ENCODE peak calls at places on chromosomes 13 and 19, in seven cellular contexts. P, Z, B, O, G, S and Y are unnamed samples.

GRCh38 chr13:27080018-27080948 is 91.3 kb downstream of the USP12 start:
- DNase-seq in B (no peak), O (no peak), S (no peak), G (no peak), P (no peak), Z (no peak), Y (no peak)

GRCh38 chr13:22926176-22927007 is 254.4 kb upstream of the SGCG start:
- DNase-seq in P (peak), S (peak), Z (no peak), B (no peak), G (peak), O (no peak), Y (peak)

GRCh38 chr13:75310005-75310580 is 171.9 kb downstream of the TBC1D4 start:
- DNase-seq in O (no peak), S (no peak), G (no peak), P (no peak), Z (no peak), B (peak), Y (no peak)

GRCh38 chr13:48304132-48304876 is 753 bp downstream of the RB1 start:
- DNase-seq in B (peak), S (peak), Z (peak), O (no peak), P (peak), G (peak), Y (peak)

GRCh38 chr13:107642841-107643240 is 572.5 kb downstream of the LIG4 start:
- DNase-seq in G (no peak), Z (peak), S (no peak), P (no peak), B (no peak), O (no peak), Y (no peak)

GRCh38 chr13:45292176-45292575 is 48.8 kb downstream of the TPT1 start:
- DNase-seq in S (no peak), G (no peak), Z (no peak), P (no peak), O (no peak), B (no peak), Y (no peak)

GRCh38 chr13:31538067-31539042 is 201.0 kb upstream of the RXFP2 start:
- DNase-seq in P (no peak), S (no peak), O (no peak), G (no peak), B (peak), Z (peak), Y (no peak)

GRCh38 chr13:87128006-87128405 is 543.2 kb upstream of the SLITRK5 start:
- DNase-seq in S (no peak), P (no peak), Z (peak), O (no peak), B (peak), G (no peak), Y (no peak)

GRCh38 chr19:17706750-17707181 is 12.5 kb upstream of the MAP1S start:
- DNase-seq in Z (peak), B (no peak), S (peak), G (no peak), O (no peak), P (no peak), Y (peak)

GRCh38 chr19:57552432-57552831 is 7.2 kb downstream of the ZNF550 start:
- DNase-seq in G (no peak), P (no peak), Z (no peak), O (no peak), S (no peak), B (no peak), Y (no peak)

GRCh38 chr13:100024023-100024422 is 42.4 kb downstream of the ZIC2 start:
- DNase-seq in B (no peak), G (no peak), S (no peak), O (no peak), P (no peak), Z (no peak), Y (no peak)

GRCh38 chr13:94234766-94235165 is 244.7 kb downstream of the DCT start:
- DNase-seq in B (no peak), S (no peak), Z (no peak), P (no peak), G (no peak), O (no peak), Y (no peak)

GRCh38 chr19:2410023-2410422 is 17.4 kb downstream of the TIMM13 start:
- DNase-seq in P (no peak), G (no peak), S (no peak), O (no peak), Z (no peak), B (no peak), Y (no peak)

GRCh38 chr13:20512042-20512683 is 13.5 kb downstream of the CRYL1 start:
- DNase-seq in G (no peak), P (no peak), Z (no peak), S (no peak), O (no peak), B (peak), Y (no peak)

GRCh38 chr19:40756502-40757110 is 5.6 kb downstream of the SNRPA start:
- DNase-seq in B (no peak), Z (no peak), S (no peak), P (no peak), G (no peak), O (no peak), Y (no peak)

GRCh38 chr13:50524540-50524939 is 319.0 kb downstream of the DLEU7 start:
- DNase-seq in O (no peak), G (no peak), B (no peak), Z (no peak), P (no peak), S (no peak), Y (no peak)

GRCh38 chr19:55340784-55341147 is 1.1 kb downstream of the KMT5C start:
- DNase-seq in G (no peak), B (peak), S (no peak), O (no peak), Z (no peak), P (no peak), Y (peak)

GRCh38 chr19:46381346-46381745 is 32.0 kb downstream of the CCDC8 start:
- DNase-seq in G (no peak), S (no peak), Z (no peak), B (no peak), O (no peak), P (no peak), Y (no peak)

GRCh38 chr19:49398931-49399330 is 10.9 kb downstream of the KASH5 start:
- DNase-seq in G (no peak), S (no peak), O (no peak), B (no peak), Z (no peak), P (no peak), Y (no peak)

GRCh38 chr13:35165205-35165604 is 223.1 kb downstream of the NBEA start:
- DNase-seq in G (no peak), Z (no peak), B (no peak), O (no peak), P (no peak), S (no peak), Y (no peak)

GRCh38 chr13:67841071-67841470 is 610.9 kb upstream of the PCDH9 start:
- DNase-seq in B (peak), P (no peak), S (no peak), G (no peak), O (no peak), Z (no peak), Y (peak)

GRCh38 chr13:27533155-27533643 is 82.8 kb upstream of the MTIF3 start:
- DNase-seq in B (peak), S (peak), G (peak), O (no peak), Z (peak), P (peak), Y (peak)

GRCh38 chr19:12482505-12482886 is 2.1 kb downstream of the ZNF709 start:
- DNase-seq in S (no peak), P (no peak), G (no peak), B (peak), O (no peak), Z (no peak), Y (no peak)

GRCh38 chr19:32519023-32519422 is 62.0 kb upstream of the PDCD5 start:
- DNase-seq in G (no peak), Z (no peak), S (no peak), P (no peak), O (no peak), B (peak), Y (no peak)

GRCh38 chr19:40150170-40150569 is 41.1 kb upstream of the MAP3K10 start:
- DNase-seq in G (no peak), B (no peak), O (no peak), S (no peak), P (no peak), Z (peak), Y (no peak)

GRCh38 chr19:2015611-2015950 is at the start of gene BTBD2:
- DNase-seq in B (peak), O (no peak), S (peak), Z (peak), G (peak), P (peak), Y (peak)

GRCh38 chr13:32320528-32320927 is 5.2 kb downstream of the BRCA2 start:
- DNase-seq in P (no peak), B (no peak), G (no peak), O (no peak), S (no peak), Z (no peak), Y (no peak)

GRCh38 chr19:4967738-4968461 is 1.0 kb upstream of the KDM4B start:
- DNase-seq in B (peak), S (no peak), G (no peak), P (no peak), O (no peak), Z (no peak), Y (no peak)

GRCh38 chr13:42594577-42595571 is 20.9 kb downstream of the TNFSF11 start:
- DNase-seq in S (no peak), Z (peak), O (no peak), B (peak), G (peak), P (peak), Y (peak)

GRCh38 chr19:17755977-17756670 is 4.8 kb downstream of the FCHO1 start:
- DNase-seq in Z (peak), P (no peak), S (no peak), B (peak), O (no peak), G (peak), Y (peak)

GRCh38 chr13:45258339-45258685 is 57.5 kb upstream of the KCTD4 start:
- DNase-seq in P (no peak), Z (no peak), O (no peak), S (no peak), B (no peak), G (no peak), Y (no peak)

GRCh38 chr13:27643334-27644158 is 21.9 kb downstream of the POLR1D start:
- DNase-seq in S (no peak), Z (no peak), O (no peak), P (no peak), B (no peak), G (no peak), Y (peak)

GRCh38 chr19:55113570-55114039 is 3.8 kb downstream of the PPP1R12C start:
- DNase-seq in O (no peak), B (no peak), G (peak), Z (peak), P (peak), S (peak), Y (no peak)

GRCh38 chr19:19259741-19260140 is 13.4 kb downstream of the TM6SF2 start:
- DNase-seq in G (no peak), O (no peak), P (no peak), S (no peak), Z (peak), B (peak), Y (peak)

GRCh38 chr19:38877781-38878574 is at the start of gene RINL:
- DNase-seq in G (peak), B (peak), S (peak), O (no peak), P (no peak), Z (no peak), Y (peak)

GRCh38 chr19:30620354-30620753 is 248.2 kb downstream of the ZNF536 start:
- DNase-seq in P (no peak), O (no peak), B (no peak), S (no peak), Z (no peak), G (no peak), Y (no peak)
- TF ChIP-seq POLR2A in P (no peak), O (no peak), B (no peak), S (no peak), Z (no peak), G (no peak), Y (no peak)

GRCh38 chr19:9584073-9584833 is at the start of gene ZNF121:
- DNase-seq in P (peak), G (peak), Z (peak), S (peak), B (peak), O (no peak), Y (peak)
- TF ChIP-seq POLR2A in P (peak), G (peak), Z (peak), S (no peak), B (peak), O (no peak), Y (peak)

GRCh38 chr19:3655402-3656072 is 28.9 kb upstream of the CACTIN start:
- DNase-seq in S (peak), P (peak), Z (peak), O (no peak), B (peak), G (no peak), Y (no peak)
- TF ChIP-seq POLR2A in S (no peak), P (no peak), Z (peak), O (no peak), B (no peak), G (no peak), Y (no peak)

GRCh38 chr19:45164577-45165335 is 4.0 kb upstream of the NKPD1 start:
- DNase-seq in S (peak), P (peak), Z (peak), O (no peak), G (peak), B (peak), Y (no peak)
- TF ChIP-seq POLR2A in S (no peak), P (no peak), Z (no peak), O (no peak), G (no peak), B (no peak), Y (peak)